ENCODE peak calls at places on chromosomes 1 and 21, in nine cellular contexts. One of them, this sample, is unnamed.
A peak's percentile ranks its signal among the peaks of the same experiment; 100 is the strongest.

GRCh38 chr1:201499795-201500669 is 6.9 kb downstream of the CSRP1 start:
- DNase-seq in aorta: no peak
- DNase-seq in GM23248: peak; percentile 14
- DNase-seq in fibroblast of lung: no peak
- DNase-seq in psoas muscle: no peak
- DNase-seq in PC-3: no peak
- DNase-seq in CD8-positive, alpha-beta memory T cell: no peak
- DNase-seq in Panc1: no peak
- DNase-seq in keratinocyte: no peak
- DNase-seq in this sample: no peak

GRCh38 chr1:44012941-44013609 is 18.2 kb downstream of the SLC6A9 start:
- DNase-seq in aorta: no peak
- DNase-seq in GM23248: no peak
- DNase-seq in CD8-positive, alpha-beta memory T cell: no peak
- DNase-seq in PC-3: no peak
- DNase-seq in keratinocyte: no peak
- DNase-seq in fibroblast of lung: no peak
- DNase-seq in Panc1: no peak
- DNase-seq in psoas muscle: no peak
- DNase-seq in this sample: peak; percentile 47

GRCh38 chr21:44002511-44002910 is 9.6 kb upstream of the TRAPPC10 start:
- DNase-seq in aorta: no peak
- DNase-seq in GM23248: no peak
- DNase-seq in Panc1: no peak
- DNase-seq in keratinocyte: no peak
- DNase-seq in psoas muscle: no peak
- DNase-seq in PC-3: no peak
- DNase-seq in CD8-positive, alpha-beta memory T cell: no peak
- DNase-seq in fibroblast of lung: no peak
- DNase-seq in this sample: no peak

GRCh38 chr1:30977105-30977504 is 68.5 kb upstream of the SDC3 start:
- DNase-seq in Panc1: no peak
- DNase-seq in PC-3: peak; percentile 19
- DNase-seq in CD8-positive, alpha-beta memory T cell: no peak
- DNase-seq in fibroblast of lung: peak; percentile 62
- DNase-seq in aorta: no peak
- DNase-seq in psoas muscle: no peak
- DNase-seq in keratinocyte: no peak
- DNase-seq in GM23248: peak; percentile 64
- DNase-seq in this sample: no peak

GRCh38 chr1:159983681-159984080 is 29.6 kb upstream of the SLAMF9 start:
- DNase-seq in Panc1: no peak
- DNase-seq in psoas muscle: no peak
- DNase-seq in keratinocyte: no peak
- DNase-seq in GM23248: no peak
- DNase-seq in aorta: no peak
- DNase-seq in fibroblast of lung: no peak
- DNase-seq in PC-3: no peak
- DNase-seq in CD8-positive, alpha-beta memory T cell: no peak
- DNase-seq in this sample: no peak

GRCh38 chr1:48048064-48048463 is 50.9 kb upstream of the TRABD2B start:
- DNase-seq in keratinocyte: no peak
- DNase-seq in fibroblast of lung: peak; percentile 51
- DNase-seq in GM23248: peak; percentile 92
- DNase-seq in Panc1: no peak
- DNase-seq in aorta: peak; percentile 82
- DNase-seq in CD8-positive, alpha-beta memory T cell: no peak
- DNase-seq in PC-3: no peak
- DNase-seq in psoas muscle: peak; percentile 41
- DNase-seq in this sample: no peak

GRCh38 chr1:55257958-55258357 is 42.8 kb upstream of the USP24 start:
- DNase-seq in GM23248: no peak
- DNase-seq in CD8-positive, alpha-beta memory T cell: peak; percentile 82
- DNase-seq in PC-3: no peak
- DNase-seq in psoas muscle: no peak
- DNase-seq in keratinocyte: no peak
- DNase-seq in aorta: no peak
- DNase-seq in fibroblast of lung: peak; percentile 15
- DNase-seq in Panc1: no peak
- DNase-seq in this sample: no peak

GRCh38 chr1:10833630-10834557 is 37.4 kb upstream of the CASZ1 start:
- DNase-seq in keratinocyte: no peak
- DNase-seq in aorta: no peak
- DNase-seq in CD8-positive, alpha-beta memory T cell: no peak
- DNase-seq in PC-3: no peak
- DNase-seq in psoas muscle: no peak
- DNase-seq in Panc1: peak; percentile 8
- DNase-seq in GM23248: peak; percentile 42
- DNase-seq in fibroblast of lung: no peak
- DNase-seq in this sample: no peak

GRCh38 chr1:169142129-169142528 is 35.6 kb downstream of the ATP1B1 start:
- DNase-seq in PC-3: no peak
- DNase-seq in aorta: no peak
- DNase-seq in CD8-positive, alpha-beta memory T cell: no peak
- DNase-seq in fibroblast of lung: no peak
- DNase-seq in keratinocyte: no peak
- DNase-seq in GM23248: no peak
- DNase-seq in Panc1: no peak
- DNase-seq in psoas muscle: no peak
- DNase-seq in this sample: no peak

GRCh38 chr1:9927259-9927658 is 15.9 kb downstream of the LZIC start:
- DNase-seq in PC-3: no peak
- DNase-seq in aorta: no peak
- DNase-seq in keratinocyte: no peak
- DNase-seq in GM23248: no peak
- DNase-seq in CD8-positive, alpha-beta memory T cell: no peak
- DNase-seq in fibroblast of lung: no peak
- DNase-seq in psoas muscle: no peak
- DNase-seq in Panc1: no peak
- DNase-seq in this sample: no peak

GRCh38 chr1:54537611-54538010 is 10.4 kb upstream of the ACOT11 start:
- DNase-seq in GM23248: no peak
- DNase-seq in CD8-positive, alpha-beta memory T cell: no peak
- DNase-seq in aorta: no peak
- DNase-seq in keratinocyte: no peak
- DNase-seq in Panc1: no peak
- DNase-seq in PC-3: no peak
- DNase-seq in psoas muscle: no peak
- DNase-seq in fibroblast of lung: no peak
- DNase-seq in this sample: no peak

GRCh38 chr1:59346429-59346828 is 49.5 kb downstream of the FGGY start:
- DNase-seq in keratinocyte: no peak
- DNase-seq in aorta: no peak
- DNase-seq in psoas muscle: no peak
- DNase-seq in GM23248: no peak
- DNase-seq in PC-3: no peak
- DNase-seq in fibroblast of lung: no peak
- DNase-seq in Panc1: no peak
- DNase-seq in CD8-positive, alpha-beta memory T cell: no peak
- DNase-seq in this sample: no peak

GRCh38 chr21:41726970-41727783 is 39.7 kb downstream of the RIPK4 start:
- DNase-seq in PC-3: peak; percentile 87
- DNase-seq in aorta: peak; percentile 96
- DNase-seq in keratinocyte: peak; percentile 69
- DNase-seq in fibroblast of lung: peak; percentile 80
- DNase-seq in CD8-positive, alpha-beta memory T cell: no peak
- DNase-seq in psoas muscle: peak; percentile 79
- DNase-seq in GM23248: peak; percentile 89
- DNase-seq in Panc1: no peak
- DNase-seq in this sample: peak; percentile 90

GRCh38 chr1:65025794-65026193 is 59.4 kb upstream of the JAK1 start:
- DNase-seq in Panc1: no peak
- DNase-seq in GM23248: no peak
- DNase-seq in aorta: no peak
- DNase-seq in CD8-positive, alpha-beta memory T cell: no peak
- DNase-seq in PC-3: no peak
- DNase-seq in fibroblast of lung: no peak
- DNase-seq in psoas muscle: no peak
- DNase-seq in keratinocyte: no peak
- DNase-seq in this sample: no peak

GRCh38 chr1:46575300-46575699 is 23.9 kb upstream of the KNCN start:
- DNase-seq in keratinocyte: no peak
- DNase-seq in PC-3: no peak
- DNase-seq in psoas muscle: no peak
- DNase-seq in fibroblast of lung: no peak
- DNase-seq in aorta: no peak
- DNase-seq in GM23248: no peak
- DNase-seq in Panc1: no peak
- DNase-seq in CD8-positive, alpha-beta memory T cell: no peak
- DNase-seq in this sample: no peak

GRCh38 chr21:38993561-38993960 is 187.8 kb downstream of the ETS2 start:
- DNase-seq in Panc1: no peak
- DNase-seq in psoas muscle: peak; percentile 44
- DNase-seq in CD8-positive, alpha-beta memory T cell: no peak
- DNase-seq in GM23248: peak; percentile 92
- DNase-seq in keratinocyte: peak; percentile 88
- DNase-seq in fibroblast of lung: peak; percentile 89
- DNase-seq in aorta: peak; percentile 82
- DNase-seq in PC-3: peak; percentile 94
- DNase-seq in this sample: peak; percentile 94

GRCh38 chr21:10466200-10466599 is 55.2 kb upstream of the TPTE start:
- DNase-seq in fibroblast of lung: no peak
- DNase-seq in CD8-positive, alpha-beta memory T cell: no peak
- DNase-seq in keratinocyte: no peak
- DNase-seq in aorta: no peak
- DNase-seq in PC-3: no peak
- DNase-seq in Panc1: no peak
- DNase-seq in GM23248: no peak
- DNase-seq in psoas muscle: no peak
- DNase-seq in this sample: no peak
- H3K9me3 ChIP-seq in fibroblast of lung: peaks cover 8% of the 10 kb centered on the region
- H3K9me3 ChIP-seq in CD8-positive, alpha-beta memory T cell: no peaks in the 10 kb centered on the region
- H3K9me3 ChIP-seq in keratinocyte: peaks cover 24% of the 10 kb centered on the region
- H3K9me3 ChIP-seq in aorta: no peaks in the 10 kb centered on the region
- H3K9me3 ChIP-seq in PC-3: peaks cover 22% of the 10 kb centered on the region
- H3K9me3 ChIP-seq in Panc1: peaks cover 6% of the 10 kb centered on the region
- H3K9me3 ChIP-seq in GM23248: peaks cover 5% of the 10 kb centered on the region
- H3K9me3 ChIP-seq in psoas muscle: no peaks in the 10 kb centered on the region
- H3K9me3 ChIP-seq in this sample: peaks cover 8% of the 10 kb centered on the region

GRCh38 chr1:77732090-77732489 is 27.6 kb downstream of the USP33 start:
- DNase-seq in psoas muscle: no peak
- DNase-seq in GM23248: no peak
- DNase-seq in Panc1: no peak
- DNase-seq in PC-3: no peak
- DNase-seq in fibroblast of lung: no peak
- DNase-seq in aorta: no peak
- DNase-seq in CD8-positive, alpha-beta memory T cell: no peak
- DNase-seq in keratinocyte: no peak
- DNase-seq in this sample: no peak
- H3K36me3 ChIP-seq in psoas muscle: no peaks in the 10 kb centered on the region
- H3K36me3 ChIP-seq in GM23248: peaks cover 45% of the 10 kb centered on the region
- H3K36me3 ChIP-seq in Panc1: peaks cover 6% of the 10 kb centered on the region
- H3K36me3 ChIP-seq in PC-3: peaks cover 15% of the 10 kb centered on the region
- H3K36me3 ChIP-seq in fibroblast of lung: peaks cover 2% of the 10 kb centered on the region
- H3K36me3 ChIP-seq in aorta: no peaks in the 10 kb centered on the region
- H3K36me3 ChIP-seq in CD8-positive, alpha-beta memory T cell: peaks cover 27% of the 10 kb centered on the region
- H3K36me3 ChIP-seq in keratinocyte: peaks cover 3% of the 10 kb centered on the region
- H3K36me3 ChIP-seq in this sample: peaks cover 59% of the 10 kb centered on the region

GRCh38 chr1:3945916-3946840 is 46.1 kb upstream of the C1orf174 start:
- DNase-seq in aorta: no peak
- DNase-seq in PC-3: no peak
- DNase-seq in Panc1: no peak
- DNase-seq in CD8-positive, alpha-beta memory T cell: no peak
- DNase-seq in fibroblast of lung: no peak
- DNase-seq in psoas muscle: no peak
- DNase-seq in keratinocyte: no peak
- DNase-seq in GM23248: no peak
- DNase-seq in this sample: no peak

GRCh38 chr1:3943123-3943431 is 43.0 kb upstream of the C1orf174 start:
- DNase-seq in GM23248: no peak
- DNase-seq in CD8-positive, alpha-beta memory T cell: no peak
- DNase-seq in psoas muscle: no peak
- DNase-seq in keratinocyte: no peak
- DNase-seq in aorta: no peak
- DNase-seq in fibroblast of lung: no peak
- DNase-seq in PC-3: no peak
- DNase-seq in Panc1: no peak
- DNase-seq in this sample: no peak

GRCh38 chr1:3945222-3945621 is 45.1 kb upstream of the C1orf174 start:
- DNase-seq in Panc1: no peak
- DNase-seq in psoas muscle: no peak
- DNase-seq in aorta: no peak
- DNase-seq in CD8-positive, alpha-beta memory T cell: no peak
- DNase-seq in GM23248: no peak
- DNase-seq in PC-3: no peak
- DNase-seq in keratinocyte: no peak
- DNase-seq in fibroblast of lung: no peak
- DNase-seq in this sample: no peak

GRCh38 chr1:3943806-3944620 is 43.9 kb upstream of the C1orf174 start:
- DNase-seq in PC-3: no peak
- DNase-seq in CD8-positive, alpha-beta memory T cell: no peak
- DNase-seq in Panc1: no peak
- DNase-seq in psoas muscle: no peak
- DNase-seq in fibroblast of lung: no peak
- DNase-seq in aorta: no peak
- DNase-seq in GM23248: no peak
- DNase-seq in keratinocyte: no peak
- DNase-seq in this sample: no peak

GRCh38 chr1:3944621-3944914 is 44.5 kb upstream of the C1orf174 start:
- DNase-seq in fibroblast of lung: no peak
- DNase-seq in aorta: no peak
- DNase-seq in GM23248: no peak
- DNase-seq in CD8-positive, alpha-beta memory T cell: no peak
- DNase-seq in keratinocyte: no peak
- DNase-seq in psoas muscle: no peak
- DNase-seq in Panc1: no peak
- DNase-seq in PC-3: no peak
- DNase-seq in this sample: no peak
- H3K27me3 ChIP-seq in fibroblast of lung: no peaks in the 10 kb centered on the region
- H3K27me3 ChIP-seq in aorta: no peaks in the 10 kb centered on the region
- H3K27me3 ChIP-seq in GM23248: no peaks in the 10 kb centered on the region
- H3K27me3 ChIP-seq in CD8-positive, alpha-beta memory T cell: no peaks in the 10 kb centered on the region
- H3K27me3 ChIP-seq in keratinocyte: peaks cover 4% of the 10 kb centered on the region
- H3K27me3 ChIP-seq in psoas muscle: peaks cover 32% of the 10 kb centered on the region
- H3K27me3 ChIP-seq in Panc1: peaks cover 3% of the 10 kb centered on the region
- H3K27me3 ChIP-seq in PC-3: peaks cover 97% of the 10 kb centered on the region
- H3K27me3 ChIP-seq in this sample: no peaks in the 10 kb centered on the region

GRCh38 chr1:116748272-116748671 is 6.0 kb upstream of the CD2 start:
- DNase-seq in PC-3: no peak
- DNase-seq in aorta: no peak
- DNase-seq in fibroblast of lung: no peak
- DNase-seq in CD8-positive, alpha-beta memory T cell: no peak
- DNase-seq in Panc1: no peak
- DNase-seq in psoas muscle: no peak
- DNase-seq in keratinocyte: no peak
- DNase-seq in GM23248: no peak
- DNase-seq in this sample: no peak
- H3K9me3 ChIP-seq in PC-3: peaks cover 28% of the 10 kb centered on the region
- H3K9me3 ChIP-seq in aorta: peaks cover 10% of the 10 kb centered on the region
- H3K9me3 ChIP-seq in fibroblast of lung: no peaks in the 10 kb centered on the region
- H3K9me3 ChIP-seq in CD8-positive, alpha-beta memory T cell: peaks cover 38% of the 10 kb centered on the region
- H3K9me3 ChIP-seq in Panc1: peaks cover 3% of the 10 kb centered on the region
- H3K9me3 ChIP-seq in psoas muscle: peaks cover 24% of the 10 kb centered on the region
- H3K9me3 ChIP-seq in keratinocyte: peaks cover 17% of the 10 kb centered on the region
- H3K9me3 ChIP-seq in GM23248: no peaks in the 10 kb centered on the region
- H3K9me3 ChIP-seq in this sample: peaks cover 14% of the 10 kb centered on the region

DNA sequence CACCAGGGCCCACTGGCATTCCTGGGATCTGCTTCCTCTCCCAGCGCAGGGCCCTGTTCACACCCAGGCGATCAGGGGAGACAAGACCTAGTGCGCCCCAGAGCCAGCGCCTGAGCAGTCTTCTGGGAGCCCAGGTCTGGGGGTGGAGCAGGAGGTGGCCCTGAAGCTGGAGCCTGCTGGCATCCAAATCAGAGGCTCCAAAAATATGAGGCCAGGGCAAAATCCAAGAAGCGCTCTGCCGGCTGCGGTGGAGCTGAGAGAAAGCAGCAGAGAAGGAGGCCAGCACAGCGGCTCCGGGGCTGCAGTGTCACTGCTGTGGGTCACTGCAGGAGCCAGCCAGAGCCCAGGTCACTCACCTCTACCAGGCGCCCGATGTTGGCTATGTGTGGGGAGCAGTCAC is 32.7 kb downstream of the SLC66A1 start:
- DNase-seq in keratinocyte: no peak
- DNase-seq in GM23248: no peak
- DNase-seq in psoas muscle: no peak
- DNase-seq in PC-3: no peak
- DNase-seq in fibroblast of lung: no peak
- DNase-seq in CD8-positive, alpha-beta memory T cell: no peak
- DNase-seq in Panc1: no peak
- DNase-seq in aorta: no peak
- DNase-seq in this sample: no peak
- H3K36me3 ChIP-seq in keratinocyte: peaks cover 49% of the 10 kb centered on the region
- H3K36me3 ChIP-seq in GM23248: peaks cover 6% of the 10 kb centered on the region
- H3K36me3 ChIP-seq in psoas muscle: peaks cover 3% of the 10 kb centered on the region
- H3K36me3 ChIP-seq in PC-3: peaks cover 6% of the 10 kb centered on the region
- H3K36me3 ChIP-seq in fibroblast of lung: peaks cover 35% of the 10 kb centered on the region
- H3K36me3 ChIP-seq in CD8-positive, alpha-beta memory T cell: peaks cover 44% of the 10 kb centered on the region
- H3K36me3 ChIP-seq in Panc1: peaks cover 5% of the 10 kb centered on the region
- H3K36me3 ChIP-seq in aorta: peaks cover 3% of the 10 kb centered on the region
- H3K36me3 ChIP-seq in this sample: peaks cover 38% of the 10 kb centered on the region

This sample was measured in RWPE2.